ENCODE peak calls at places on chromosomes 13 and 19, in four cellular contexts. M, Y, F and T are unnamed samples.

GRCh38 chr19:4267901-4268815 is 10.9 kb upstream of the SHD start:
- DNase-seq in Y (no peak), M (no peak), F (peak), T (no peak)

GRCh38 chr13:79097201-79097600 is 308.9 kb downstream of the RBM26 start:
- DNase-seq in M (no peak), Y (no peak), F (no peak), T (no peak)

GRCh38 chr19:6241680-6242079 is 38.1 kb downstream of the MLLT1 start:
- DNase-seq in M (no peak), F (peak), Y (no peak), T (no peak)

GRCh38 chr19:49684251-49684982 is 5.0 kb upstream of the ADM5 start:
- DNase-seq in M (no peak), F (no peak), Y (peak), T (peak)

GRCh38 chr19:41354343-41354974 is 737 bp upstream of the TGFB1 start:
- DNase-seq in Y (no peak), F (no peak), M (no peak), T (no peak)

GRCh38 chr13:30376426-30377311 is 45.6 kb upstream of the UBE2L5 start:
- DNase-seq in Y (no peak), F (no peak), M (peak), T (no peak)

GRCh38 chr19:48367855-48368254 is 3.7 kb downstream of the SYNGR4 start:
- DNase-seq in M (no peak), Y (no peak), F (no peak), T (no peak)

GRCh38 chr19:17944301-17944700 is 11.5 kb downstream of the CCDC124 start:
- DNase-seq in Y (no peak), M (no peak), F (no peak), T (no peak)

GRCh38 chr13:103883152-103883551 is 816.9 kb upstream of the SLC10A2 start:
- DNase-seq in M (no peak), Y (no peak), F (peak), T (peak)

GRCh38 chr13:36910545-36910944 is 9.5 kb downstream of the SMAD9 start:
- DNase-seq in M (no peak), F (no peak), Y (no peak), T (no peak)

GRCh38 chr19:42282810-42283247 is 13.8 kb downstream of the CIC start:
- DNase-seq in M (no peak), Y (no peak), F (no peak), T (no peak)

GRCh38 chr13:51970251-51970793 is 40.9 kb downstream of the ATP7B start:
- DNase-seq in F (no peak), M (no peak), Y (no peak), T (no peak)

GRCh38 chr13:19967619-19968018 is 9.1 kb downstream of the ZMYM2 start:
- DNase-seq in Y (no peak), F (no peak), M (no peak), T (no peak)

GRCh38 chr13:75446874-75447273 is 35.1 kb downstream of the TBC1D4 start:
- DNase-seq in Y (no peak), M (no peak), F (no peak), T (no peak)

GRCh38 chr13:48273346-48273745 is 30.2 kb upstream of the RB1 start:
- DNase-seq in F (no peak), Y (no peak), M (no peak), T (no peak)

GRCh38 chr19:22052644-22053013 is 345 bp downstream of the ZNF257 start:
- DNase-seq in Y (no peak), F (no peak), M (no peak), T (no peak)

GRCh38 chr19:43581467-43581866 is 5.9 kb downstream of the PINLYP start:
- DNase-seq in M (no peak), Y (no peak), F (no peak), T (no peak)

GRCh38 chr19:27774827-27775226 is 1438.1 kb downstream of the UQCRFS1 start:
- DNase-seq in M (no peak), F (peak), Y (peak), T (peak)

GRCh38 chr19:488505-489417 is 7.5 kb upstream of the MADCAM1 start:
- DNase-seq in Y (peak), F (peak), M (peak), T (peak)

GRCh38 chr19:40517248-40517647 is 50.4 kb downstream of the SPTBN4 start:
- DNase-seq in M (no peak), Y (no peak), F (no peak), T (no peak)

GRCh38 chr19:34273121-34273845 is 18.9 kb downstream of the GARRE1 start:
- DNase-seq in F (no peak), Y (no peak), M (no peak), T (no peak)

GRCh38 chr13:93744033-93744432 is 517.4 kb downstream of the GPC6 start:
- DNase-seq in F (no peak), M (no peak), Y (no peak), T (no peak)

GRCh38 chr13:93744886-93745285 is 518.3 kb downstream of the GPC6 start:
- DNase-seq in Y (no peak), M (no peak), F (no peak), T (no peak)

GRCh38 chr13:93746589-93746988 is 520.0 kb downstream of the GPC6 start:
- DNase-seq in F (peak), Y (no peak), M (no peak), T (no peak)

GRCh38 chr13:93751117-93751516 is 524.5 kb downstream of the GPC6 start:
- DNase-seq in F (no peak), M (no peak), Y (no peak), T (no peak)

DNA sequence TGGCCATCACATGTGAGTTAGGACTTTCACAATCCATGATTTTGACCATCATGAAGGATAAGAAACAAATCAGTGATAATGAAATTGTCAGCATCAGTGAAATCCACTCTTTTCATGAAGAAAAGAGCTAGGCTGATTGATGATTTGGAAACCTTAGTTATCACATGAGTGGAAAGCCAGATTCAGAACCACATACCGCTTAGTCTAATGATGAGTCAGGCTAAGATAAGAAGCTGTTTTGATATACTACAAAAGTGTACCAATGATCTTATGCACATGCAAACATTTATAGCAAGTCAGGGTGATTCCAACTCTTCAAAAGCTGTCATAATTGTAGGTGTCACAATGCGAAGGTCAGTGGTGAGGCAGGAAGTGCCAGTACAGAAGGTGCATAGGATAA is 519.3 kb downstream of the GPC6 start:
- DNase-seq in F (peak), M (no peak), Y (no peak), T (no peak)
- TF ChIP-seq FOXK2 in F (no peak), M (no peak), Y (no peak), T (no peak)

GRCh38 chr19:46610413-46610775 is 9.3 kb downstream of the CALM3 start:
- DNase-seq in M (no peak), Y (no peak), F (no peak), T (no peak)
- TF ChIP-seq FOXK2 in M (no peak), Y (no peak), F (no peak), T (no peak)

GRCh38 chr13:100130092-100130491 is 41.2 kb downstream of the PCCA start:
- DNase-seq in F (no peak), Y (no peak), M (no peak), T (no peak)

GRCh38 chr13:100130930-100131511 is 42.1 kb downstream of the PCCA start:
- DNase-seq in Y (no peak), F (no peak), M (no peak), T (no peak)

GRCh38 chr13:100128838-100129237 is 39.9 kb downstream of the PCCA start:
- DNase-seq in F (peak), Y (no peak), M (no peak), T (no peak)

GRCh38 chr13:100129605-100130004 is 40.7 kb downstream of the PCCA start:
- DNase-seq in F (no peak), M (peak), Y (no peak), T (no peak)

GRCh38 chr13:100131863-100132574 is 43.1 kb downstream of the PCCA start:
- DNase-seq in F (peak), Y (peak), M (no peak), T (peak)
- TF ChIP-seq FOXK2 in F (no peak), Y (no peak), M (no peak), T (no peak)

GRCh38 chr13:27379694-27380596 is 44.5 kb upstream of the GTF3A start:
- DNase-seq in M (no peak), Y (peak), F (peak), T (peak)
- TF ChIP-seq FOXK2 in M (no peak), Y (no peak), F (no peak), T (no peak)

GRCh38 chr13:114107686-114108081 is 24.7 kb downstream of the RASA3 start:
- DNase-seq in F (no peak), Y (no peak), M (no peak), T (no peak)
- TF ChIP-seq FOXK2 in F (no peak), Y (no peak), M (no peak), T (no peak)

DNA sequence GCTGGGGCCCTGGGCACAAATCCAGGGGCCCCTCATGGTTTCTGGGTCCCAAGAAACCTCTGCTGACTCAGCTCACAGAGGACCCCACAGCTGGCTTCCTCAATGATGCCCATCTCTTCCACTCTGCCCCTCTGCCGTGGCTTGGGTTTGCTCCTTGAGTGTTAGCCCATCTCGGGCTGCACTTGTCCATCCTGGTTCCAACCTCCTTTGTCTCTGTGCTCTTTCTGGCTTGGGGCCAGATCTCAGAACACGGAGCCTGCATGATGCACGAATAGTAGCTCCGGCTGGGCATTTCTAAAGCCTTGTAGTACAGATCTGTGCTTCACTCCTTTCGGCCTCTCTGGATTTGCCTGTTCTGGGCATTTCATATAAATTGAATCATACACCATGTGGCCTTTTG is 53.8 kb downstream of the F2RL3 start:
- DNase-seq in F (no peak), M (no peak), Y (peak), T (no peak)
- TF ChIP-seq FOXK2 in F (no peak), M (no peak), Y (no peak), T (no peak)

DNA sequence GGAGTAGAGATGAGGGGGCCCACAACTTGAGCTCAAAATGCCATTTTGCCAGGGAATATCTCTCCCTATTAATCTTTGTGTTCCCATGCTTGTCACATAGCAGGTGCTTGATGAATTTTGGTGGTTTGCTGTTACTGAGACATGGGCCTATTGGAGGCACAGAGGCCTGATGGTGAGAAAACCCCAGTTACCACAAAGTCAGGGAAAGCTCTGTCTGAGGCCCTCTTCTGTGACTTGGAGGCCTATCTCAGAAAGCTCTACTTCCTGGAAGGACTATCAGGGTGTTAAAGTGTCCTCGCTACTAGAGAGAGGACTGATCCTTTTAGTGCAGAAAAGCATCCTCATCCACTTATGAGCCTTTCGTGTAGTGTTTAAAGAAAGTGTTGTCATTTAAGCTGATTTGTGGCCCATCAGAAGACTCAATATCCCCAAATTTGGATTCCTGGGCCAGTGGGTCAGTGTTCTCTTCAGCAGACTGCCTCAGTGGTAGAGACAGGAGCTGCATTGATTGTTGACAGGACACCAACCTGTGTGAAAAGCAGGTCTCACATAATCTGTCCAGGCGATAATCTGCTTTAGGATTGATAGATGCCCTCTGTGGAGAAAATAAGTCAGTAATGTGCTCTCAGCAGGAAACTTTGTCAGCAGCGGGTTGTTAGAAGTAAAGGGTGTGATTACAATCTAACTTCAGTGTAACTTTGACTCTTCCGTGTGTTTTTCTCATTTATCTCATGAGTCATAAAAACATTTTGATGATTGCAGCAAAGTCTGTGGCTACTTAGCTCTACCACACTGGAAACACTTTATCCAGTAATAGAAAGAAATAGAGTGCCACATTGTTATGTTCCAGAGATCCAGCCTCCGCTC is 121.0 kb downstream of the AKAP11 start:
- DNase-seq in F (no peak), Y (no peak), M (no peak), T (no peak)
- TF ChIP-seq FOXK2 in F (no peak), Y (no peak), M (no peak), T (no peak)